ENCODE peak calls at places on chromosomes 3 and 15, in four cellular contexts. One of them, this sample, is unnamed.

GRCh38 chr3:151675858-151676615 is 57.7 kb upstream of the AADACL2 start:
- DNase-seq in A549: no peak
- DNase-seq in K562: no peak
- DNase-seq in HepG2: no peak
- DNase-seq in this sample: no peak

GRCh38 chr15:82625136-82625535 is 22.0 kb downstream of the CPEB1 start:
- DNase-seq in A549: no peak
- DNase-seq in K562: no peak
- DNase-seq in HepG2: no peak
- DNase-seq in this sample: no peak

GRCh38 chr3:30659270-30660127 is 53.1 kb downstream of the TGFBR2 start:
- DNase-seq in A549: peak
- DNase-seq in K562: no peak
- DNase-seq in HepG2: peak
- DNase-seq in this sample: no peak

GRCh38 chr3:24533557-24534193 is 39.0 kb upstream of the THRB start:
- DNase-seq in A549: no peak
- DNase-seq in K562: no peak
- DNase-seq in HepG2: no peak
- DNase-seq in this sample: no peak

GRCh38 chr15:23690450-23690852 is 3.3 kb upstream of the NDN start:
- DNase-seq in A549: no peak
- DNase-seq in K562: no peak
- DNase-seq in HepG2: peak
- DNase-seq in this sample: no peak

GRCh38 chr15:58081446-58081845 is 15.9 kb upstream of the ALDH1A2 start:
- DNase-seq in A549: no peak
- DNase-seq in K562: no peak
- DNase-seq in HepG2: no peak
- DNase-seq in this sample: no peak

GRCh38 chr15:31472636-31473383 is 146.2 kb downstream of the KLF13 start:
- DNase-seq in A549: no peak
- DNase-seq in K562: no peak
- DNase-seq in HepG2: no peak
- DNase-seq in this sample: peak

GRCh38 chr3:136730595-136731273 is 21.4 kb downstream of the STAG1 start:
- DNase-seq in A549: no peak
- DNase-seq in K562: no peak
- DNase-seq in HepG2: no peak
- DNase-seq in this sample: peak

GRCh38 chr3:24160424-24160823 is 215.3 kb downstream of the NR1D2 start:
- DNase-seq in A549: no peak
- DNase-seq in K562: no peak
- DNase-seq in HepG2: no peak
- DNase-seq in this sample: no peak

GRCh38 chr3:38960953-38961622 is 90.7 kb downstream of the SCN11A start:
- DNase-seq in A549: peak
- DNase-seq in K562: peak
- DNase-seq in HepG2: peak
- DNase-seq in this sample: peak

GRCh38 chr3:125395091-125395490 is 20.0 kb upstream of the ZNF148 start:
- DNase-seq in A549: no peak
- DNase-seq in K562: no peak
- DNase-seq in HepG2: no peak
- DNase-seq in this sample: no peak

GRCh38 chr3:39275052-39275451 is 4.8 kb downstream of the CX3CR1 start:
- DNase-seq in A549: no peak
- DNase-seq in K562: no peak
- DNase-seq in HepG2: no peak
- DNase-seq in this sample: no peak

GRCh38 chr3:155585384-155585783 is 159.5 kb downstream of the PLCH1 start:
- DNase-seq in A549: no peak
- DNase-seq in K562: no peak
- DNase-seq in HepG2: no peak
- DNase-seq in this sample: no peak

GRCh38 chr3:186821429-186822367 is 15.4 kb upstream of the RFC4 start:
- DNase-seq in A549: peak
- DNase-seq in K562: no peak
- DNase-seq in HepG2: peak
- DNase-seq in this sample: no peak

GRCh38 chr3:194572944-194573491 is 60.2 kb downstream of the TMEM44 start:
- DNase-seq in A549: no peak
- DNase-seq in K562: no peak
- DNase-seq in HepG2: no peak
- DNase-seq in this sample: no peak
- TF ChIP-seq POLR2AphosphoS2 in A549: no peak
- TF ChIP-seq POLR2AphosphoS2 in K562: no peak
- TF ChIP-seq POLR2AphosphoS2 in HepG2: no peak
- TF ChIP-seq POLR2AphosphoS2 in this sample: no peak

DNA sequence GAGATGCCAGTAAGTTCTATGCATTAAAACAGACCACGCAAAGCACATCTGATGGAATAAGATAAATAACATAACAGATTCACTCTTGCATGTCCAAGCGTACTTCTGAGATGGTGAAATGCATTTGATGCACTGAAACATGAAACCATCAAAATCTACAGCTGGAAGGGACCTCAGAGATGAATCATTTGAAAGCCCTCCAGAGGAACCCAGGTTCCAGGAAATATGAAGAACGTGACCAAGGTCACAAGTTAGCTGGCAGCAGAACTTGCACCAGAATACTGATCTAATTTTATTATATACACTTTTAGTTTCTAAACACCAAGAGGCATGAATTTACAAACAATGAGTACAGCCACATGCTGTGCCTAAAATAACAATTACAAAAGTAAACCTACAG is 957.1 kb downstream of the FHIT start:
- DNase-seq in A549: no peak
- DNase-seq in K562: no peak
- DNase-seq in HepG2: no peak
- DNase-seq in this sample: no peak
- TF ChIP-seq POLR2AphosphoS2 in A549: no peak
- TF ChIP-seq POLR2AphosphoS2 in K562: no peak
- TF ChIP-seq POLR2AphosphoS2 in HepG2: no peak
- TF ChIP-seq POLR2AphosphoS2 in this sample: no peak

DNA sequence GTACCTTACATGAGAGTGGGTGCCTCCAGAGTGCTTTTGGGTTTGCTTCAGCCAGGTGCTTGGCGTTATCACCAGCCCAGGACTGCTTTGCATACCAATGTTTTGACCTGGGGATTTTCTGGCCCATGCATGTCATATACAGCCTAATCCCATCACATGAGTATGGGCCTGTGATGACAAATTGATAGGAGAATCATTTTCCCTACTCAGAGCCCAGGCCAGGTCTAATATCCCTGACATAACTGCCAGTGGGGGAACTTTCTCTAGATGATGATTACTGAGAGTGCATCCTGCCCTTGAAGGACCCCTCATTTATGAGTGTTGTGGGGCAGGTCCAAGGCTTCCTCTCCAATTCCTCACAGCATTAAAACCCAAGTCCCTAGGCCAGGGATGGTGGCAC is 197.5 kb upstream of the LYSMD4 start:
- DNase-seq in A549: no peak
- DNase-seq in K562: no peak
- DNase-seq in HepG2: no peak
- DNase-seq in this sample: no peak
- TF ChIP-seq POLR2AphosphoS2 in A549: no peak
- TF ChIP-seq POLR2AphosphoS2 in K562: no peak
- TF ChIP-seq POLR2AphosphoS2 in HepG2: no peak
- TF ChIP-seq POLR2AphosphoS2 in this sample: no peak

GRCh38 chr3:184335291-184335660 is 2.1 kb upstream of the FAM131A start:
- DNase-seq in A549: peak
- DNase-seq in K562: no peak
- DNase-seq in HepG2: no peak
- DNase-seq in this sample: no peak

GRCh38 chr3:184337315-184337714 is at the start of gene FAM131A:
- DNase-seq in A549: no peak
- DNase-seq in K562: no peak
- DNase-seq in HepG2: no peak
- DNase-seq in this sample: no peak

GRCh38 chr3:184337981-184338380 is 581 bp downstream of the FAM131A start:
- DNase-seq in A549: no peak
- DNase-seq in K562: no peak
- DNase-seq in HepG2: no peak
- DNase-seq in this sample: no peak

GRCh38 chr3:184335661-184336483 is 1.5 kb upstream of the FAM131A start:
- DNase-seq in A549: peak
- DNase-seq in K562: peak
- DNase-seq in HepG2: peak
- DNase-seq in this sample: no peak

GRCh38 chr3:184336484-184337230 is 743 bp upstream of the FAM131A start:
- DNase-seq in A549: peak
- DNase-seq in K562: no peak
- DNase-seq in HepG2: peak
- DNase-seq in this sample: no peak
- TF ChIP-seq POLR2AphosphoS2 in A549: no peak
- TF ChIP-seq POLR2AphosphoS2 in K562: no peak
- TF ChIP-seq POLR2AphosphoS2 in HepG2: no peak
- TF ChIP-seq POLR2AphosphoS2 in this sample: no peak

GRCh38 chr3:9499455-9500107 is 54.0 kb downstream of the LHFPL4 start:
- DNase-seq in A549: no peak
- DNase-seq in K562: peak
- DNase-seq in HepG2: no peak
- DNase-seq in this sample: no peak

GRCh38 chr3:9500108-9501050 is 53.2 kb downstream of the LHFPL4 start:
- DNase-seq in A549: peak
- DNase-seq in K562: peak
- DNase-seq in HepG2: peak
- DNase-seq in this sample: no peak

GRCh38 chr3:9498781-9499180 is 54.8 kb downstream of the LHFPL4 start:
- DNase-seq in A549: no peak
- DNase-seq in K562: peak
- DNase-seq in HepG2: no peak
- DNase-seq in this sample: no peak

GRCh38 chr3:9496893-9497292 is 56.7 kb downstream of the LHFPL4 start:
- DNase-seq in A549: no peak
- DNase-seq in K562: no peak
- DNase-seq in HepG2: no peak
- DNase-seq in this sample: no peak

GRCh38 chr3:9497821-9498565 is 55.6 kb downstream of the LHFPL4 start:
- DNase-seq in A549: no peak
- DNase-seq in K562: no peak
- DNase-seq in HepG2: no peak
- DNase-seq in this sample: no peak
- TF ChIP-seq POLR2AphosphoS2 in A549: no peak
- TF ChIP-seq POLR2AphosphoS2 in K562: no peak
- TF ChIP-seq POLR2AphosphoS2 in HepG2: no peak
- TF ChIP-seq POLR2AphosphoS2 in this sample: no peak

DNA sequence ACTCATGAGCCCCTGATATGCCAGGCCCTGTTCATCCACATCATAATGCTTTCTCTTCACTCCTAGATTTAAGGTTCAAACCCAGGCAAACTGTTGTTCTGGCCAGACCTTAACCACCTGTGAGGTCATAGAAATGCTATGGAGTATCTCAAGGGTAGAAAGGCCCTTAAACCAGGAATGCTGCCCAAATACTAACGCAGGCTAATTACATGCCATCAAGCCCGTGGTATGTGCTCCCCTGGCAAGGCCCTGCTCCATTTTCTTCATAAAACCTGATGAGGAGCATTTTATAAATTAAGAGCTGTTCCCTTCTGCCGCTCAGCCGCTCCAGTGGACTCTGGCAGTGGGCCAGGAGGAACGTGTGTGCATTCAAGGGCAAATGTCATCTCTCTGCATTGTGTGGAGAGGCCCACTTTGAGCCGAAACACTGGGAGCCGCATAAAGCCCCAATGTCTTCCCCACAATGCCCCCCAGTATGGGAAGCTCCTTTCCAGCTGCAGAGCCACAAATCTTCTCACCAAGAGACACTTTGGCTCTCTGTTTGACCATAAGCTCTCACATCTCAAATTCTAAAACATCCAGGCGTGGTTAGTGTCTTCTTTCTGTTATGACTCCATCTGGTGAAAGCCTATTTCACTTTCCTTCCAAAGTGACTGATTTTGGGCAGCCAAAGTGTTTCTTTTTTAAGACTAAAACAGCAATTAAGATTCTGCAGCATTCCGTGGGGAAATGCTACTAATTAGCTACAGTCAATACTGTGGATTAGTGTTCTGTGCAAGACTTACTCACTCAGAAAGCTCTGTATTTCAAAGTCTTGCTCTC is 210.7 kb upstream of the NR2E3 start:
- DNase-seq in A549: no peak
- DNase-seq in K562: no peak
- DNase-seq in HepG2: no peak
- DNase-seq in this sample: no peak
- TF ChIP-seq POLR2AphosphoS2 in A549: no peak
- TF ChIP-seq POLR2AphosphoS2 in K562: no peak
- TF ChIP-seq POLR2AphosphoS2 in HepG2: no peak
- TF ChIP-seq POLR2AphosphoS2 in this sample: no peak

DNA sequence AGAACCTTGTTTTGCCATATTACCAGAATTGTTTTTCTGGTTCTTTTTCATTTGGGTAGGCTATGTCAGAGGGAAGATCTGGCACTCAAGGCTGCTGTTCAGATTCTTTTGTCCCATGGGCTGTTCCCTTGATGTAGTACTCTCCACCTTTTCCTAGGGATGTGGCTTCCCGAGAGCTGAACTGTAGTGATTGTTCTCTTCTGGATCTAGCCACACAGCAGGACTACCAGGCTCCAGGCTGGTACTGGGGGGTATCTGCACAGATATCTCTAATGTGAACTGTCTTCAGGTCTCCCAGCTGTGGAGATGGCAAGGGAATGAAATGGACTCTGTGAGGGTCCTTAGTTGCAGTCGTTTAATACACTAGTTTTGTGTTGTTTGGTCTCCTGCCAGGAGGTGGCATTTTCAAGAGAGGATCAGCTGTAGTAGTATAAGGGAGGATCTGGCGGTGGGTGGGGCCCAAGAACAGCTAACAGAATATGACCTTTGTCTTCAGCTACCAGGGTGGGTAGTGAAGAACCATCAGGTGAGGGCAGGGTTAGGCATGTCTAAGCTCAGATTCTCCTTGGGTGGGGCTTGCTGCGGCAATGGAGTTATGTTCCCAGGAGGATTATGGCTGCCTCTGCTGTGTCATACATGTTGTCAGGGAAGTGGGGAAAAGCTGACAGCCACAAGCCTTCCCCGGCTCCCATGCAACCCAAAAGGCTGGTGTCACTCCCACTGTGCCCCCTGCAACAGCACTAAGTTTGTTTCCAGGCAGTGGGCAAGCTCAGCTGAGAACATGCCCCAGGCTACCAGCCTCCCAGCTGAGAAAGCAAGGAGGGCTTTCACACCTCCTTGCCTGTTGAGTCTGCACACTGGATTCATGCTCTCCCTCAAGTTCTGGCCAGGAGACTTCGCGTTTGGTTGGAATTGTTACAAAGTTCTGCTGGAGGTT is 252.5 kb downstream of the ISL2 start:
- DNase-seq in A549: peak
- DNase-seq in K562: no peak
- DNase-seq in HepG2: no peak
- DNase-seq in this sample: no peak
- TF ChIP-seq POLR2AphosphoS2 in A549: no peak
- TF ChIP-seq POLR2AphosphoS2 in K562: no peak
- TF ChIP-seq POLR2AphosphoS2 in HepG2: no peak
- TF ChIP-seq POLR2AphosphoS2 in this sample: no peak

DNA sequence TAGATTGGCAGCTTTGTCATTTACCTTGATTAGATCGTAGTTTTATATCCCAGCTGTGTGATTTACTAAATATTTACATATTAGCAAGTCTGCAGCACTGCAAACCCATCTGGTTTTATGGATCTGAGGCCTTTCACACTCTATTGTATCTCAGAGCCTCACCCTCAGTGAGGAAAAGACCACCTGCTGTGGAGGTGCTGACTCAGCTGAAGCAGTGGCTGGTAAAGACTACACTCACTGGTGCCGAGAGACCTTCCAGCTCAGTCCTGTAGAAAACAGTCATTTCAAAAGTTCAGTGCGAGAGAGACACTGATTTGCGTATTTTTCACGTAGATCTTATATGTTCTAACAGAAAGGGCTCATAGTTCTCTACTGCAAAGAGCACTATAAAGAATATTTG is 307.8 kb upstream of the TPM1 start:
- DNase-seq in A549: no peak
- DNase-seq in K562: no peak
- DNase-seq in HepG2: no peak
- DNase-seq in this sample: no peak
- TF ChIP-seq POLR2AphosphoS2 in A549: no peak
- TF ChIP-seq POLR2AphosphoS2 in K562: no peak
- TF ChIP-seq POLR2AphosphoS2 in HepG2: no peak
- TF ChIP-seq POLR2AphosphoS2 in this sample: no peak

This sample was measured in GM12878.